ENCODE peak calls at places on chromosomes 7 and 10, in ten cellular contexts. P, H, R, V, O, I, L, W, F and T are unnamed samples.

GRCh38 chr7:29987821-29988317 is 1.7 kb downstream of the SCRN1 start:
- DNase-seq in L (no peak), H (no peak), V (peak), W (peak), O (peak), F (peak), I (peak), P (peak), R (peak), T (peak)

GRCh38 chr7:106284516-106285050 is at the start of gene NAMPT:
- DNase-seq in P (peak), O (no peak), V (no peak), R (no peak), W (no peak), F (no peak), L (peak), I (no peak), H (peak), T (peak)

GRCh38 chr7:28957064-28957821 is 887 bp downstream of the TRIL start:
- DNase-seq in H (peak), P (no peak), L (no peak), R (no peak), W (no peak), O (peak), F (no peak), V (peak), I (no peak), T (peak)

GRCh38 chr7:92691578-92691977 is 101.4 kb upstream of the FAM133B start:
- DNase-seq in V (peak), W (peak), R (peak), H (no peak), F (peak), I (peak), P (peak), L (no peak), O (no peak), T (peak)

GRCh38 chr10:89086801-89087513 is 96.4 kb downstream of the FAS start:
- DNase-seq in H (peak), L (peak), W (no peak), V (peak), F (no peak), R (no peak), I (peak), P (no peak), O (no peak), T (peak)

GRCh38 chr7:141415999-141416398 is 135.2 kb upstream of the AGK start:
- DNase-seq in O (no peak), V (no peak), I (no peak), F (no peak), H (no peak), L (no peak), R (no peak), P (no peak), W (no peak), T (no peak)

GRCh38 chr10:80252296-80252887 is 37.1 kb downstream of the MAT1A start:
- DNase-seq in F (no peak), W (no peak), I (no peak), R (no peak), O (no peak), V (no peak), P (no peak), H (no peak), L (no peak), T (peak)

GRCh38 chr10:92010026-92010713 is 86.6 kb downstream of the BTAF1 start:
- DNase-seq in H (no peak), F (no peak), V (no peak), O (no peak), I (no peak), R (no peak), L (no peak), P (no peak), W (no peak), T (no peak)

GRCh38 chr7:131164025-131164899 is 163.4 kb upstream of the MKLN1 start:
- DNase-seq in V (peak), H (no peak), W (peak), O (no peak), L (no peak), F (peak), I (no peak), P (peak), R (peak), T (no peak)

DNA sequence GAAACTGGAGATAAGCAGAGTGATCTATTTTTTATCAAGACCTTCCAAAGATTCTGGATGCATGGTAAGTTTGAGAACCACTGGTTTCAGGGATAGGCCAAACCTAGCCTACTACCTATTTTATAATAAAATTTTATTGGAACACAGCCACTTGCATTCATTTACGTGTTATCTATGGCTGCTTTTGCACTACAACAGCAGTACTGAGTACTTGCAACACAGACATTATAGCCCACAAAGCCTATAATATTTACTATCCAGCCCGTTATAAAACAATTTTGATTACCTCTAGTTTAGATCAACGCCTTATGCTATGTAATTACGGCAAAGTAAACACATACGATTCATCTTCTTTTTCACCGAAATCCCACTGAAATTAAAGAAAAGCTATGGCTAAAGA is 18.4 kb downstream of the STEAP1 start:
- DNase-seq in O (no peak), L (no peak), R (no peak), H (no peak), I (no peak), P (no peak), W (no peak), V (no peak), F (no peak), T (no peak)
- H3K4me3 ChIP-seq in O (no peak), L (no peak), R (no peak), H (no peak), I (no peak), P (no peak), W (no peak), V (no peak), F (no peak), T (no peak)

GRCh38 chr10:103854265-103854686 is 1.1 kb downstream of the SH3PXD2A start:
- DNase-seq in P (no peak), R (no peak), O (peak), V (peak), H (no peak), W (no peak), F (no peak), I (no peak), L (peak), T (peak)

GRCh38 chr10:103856497-103857175 is 1.3 kb upstream of the SH3PXD2A start:
- DNase-seq in P (no peak), R (no peak), H (no peak), W (no peak), O (no peak), V (no peak), L (no peak), F (no peak), I (no peak), T (peak)

GRCh38 chr10:103854687-103855423 is 521 bp downstream of the SH3PXD2A start:
- DNase-seq in P (no peak), R (peak), V (peak), L (peak), I (no peak), H (no peak), O (no peak), W (no peak), F (no peak), T (peak)

GRCh38 chr10:103855424-103855823 is at the start of gene SH3PXD2A:
- DNase-seq in R (peak), F (no peak), O (peak), H (no peak), W (no peak), V (peak), I (no peak), L (peak), P (no peak), T (peak)

GRCh38 chr10:103855852-103856496 is 598 bp upstream of the SH3PXD2A start:
- DNase-seq in R (no peak), I (no peak), O (peak), V (no peak), P (no peak), H (no peak), W (no peak), F (no peak), L (no peak), T (no peak)
- H3K4me3 ChIP-seq in R (peak), I (peak), O (peak), V (peak), P (no peak), H (no peak), W (peak), F (no peak), L (peak), T (peak)

DNA sequence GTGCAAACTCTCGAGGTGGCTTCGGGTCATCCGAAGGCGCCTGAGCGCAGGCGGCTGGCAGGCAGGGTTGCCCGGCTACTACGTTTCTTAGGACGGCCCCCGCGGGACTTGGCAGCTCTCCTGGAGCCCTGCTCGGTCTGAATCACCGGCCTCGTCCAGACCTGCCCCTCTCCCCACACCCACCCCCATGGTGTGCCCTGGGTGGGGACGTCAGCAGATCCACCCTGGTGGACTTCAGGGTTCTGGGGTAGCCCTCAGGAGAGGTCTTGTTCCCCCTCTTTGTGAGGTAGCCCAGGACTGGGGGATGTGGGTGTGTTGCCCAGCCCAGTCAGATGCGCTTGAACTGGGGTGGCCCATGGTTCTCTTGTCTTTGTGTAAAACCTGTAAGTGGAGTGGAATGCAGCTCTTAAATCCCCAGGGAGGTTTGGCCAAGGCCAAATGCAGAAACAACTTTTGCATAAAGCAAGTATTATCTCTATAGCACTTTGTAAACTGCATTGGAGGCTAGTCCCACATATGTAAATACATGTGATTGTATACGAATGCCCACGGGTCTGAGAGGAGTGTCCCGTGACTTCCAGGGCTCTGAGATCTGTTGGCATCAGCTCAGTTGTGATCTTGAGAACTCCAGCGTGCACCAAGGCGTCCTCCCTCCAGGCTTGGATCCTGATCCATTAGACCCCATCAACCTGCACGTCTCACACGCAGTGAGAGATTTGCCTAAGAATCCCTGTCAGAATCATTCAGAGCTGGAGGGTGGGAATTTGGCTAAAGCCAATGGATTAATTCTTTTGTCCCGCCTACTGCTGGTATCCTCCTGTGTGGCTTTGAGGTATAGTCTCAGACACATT is 1.8 kb downstream of the PFKFB3 start:
- DNase-seq in H (peak), W (peak), O (peak), I (no peak), V (peak), L (peak), F (no peak), R (no peak), P (peak), T (no peak)
- H3K4me3 ChIP-seq in H (peak), W (peak), O (peak), I (peak), V (peak), L (peak), F (peak), R (peak), P (peak), T (peak)

GRCh38 chr10:56622335-56622973 is 261.4 kb upstream of the ZWINT start:
- DNase-seq in V (no peak), W (no peak), F (no peak), P (no peak), R (no peak), O (no peak), I (no peak), L (no peak), H (no peak), T (no peak)
- H3K4me3 ChIP-seq in V (no peak), W (peak), F (no peak), P (no peak), R (peak), O (no peak), I (no peak), L (peak), H (no peak), T (no peak)

GRCh38 chr7:150685219-150686029 is at the start of gene GIMAP2:
- DNase-seq in W (no peak), H (no peak), O (no peak), V (peak), I (no peak), L (peak), R (no peak), F (no peak), P (peak), T (no peak)
- H3K4me3 ChIP-seq in W (peak), H (peak), O (no peak), V (peak), I (peak), L (peak), R (no peak), F (no peak), P (peak), T (peak)

GRCh38 chr10:63236113-63236935 is 103.2 kb downstream of the NRBF2 start:
- DNase-seq in R (peak), H (no peak), F (peak), L (no peak), P (peak), I (peak), W (peak), O (no peak), V (peak), T (no peak)
- H3K4me3 ChIP-seq in R (no peak), H (no peak), F (peak), L (no peak), P (peak), I (no peak), W (no peak), O (no peak), V (no peak), T (no peak)

GRCh38 chr10:26214538-26215461 is 1.8 kb upstream of the GAD2 start:
- DNase-seq in H (no peak), W (no peak), V (no peak), I (no peak), F (no peak), P (no peak), R (no peak), O (no peak), L (no peak), T (no peak)
- H3K4me3 ChIP-seq in H (no peak), W (no peak), V (no peak), I (no peak), F (no peak), P (no peak), R (no peak), O (no peak), L (no peak), T (no peak)